ENCODE peak calls at places on chromosome 17, in four cellular contexts. Q is effector memory CD4-positive, alpha-beta T cell; V is CD8-positive, alpha-beta memory T cell; L is right atrium auricular region. R is an unnamed sample. For H3K4me1 and H3K36me3, the result is how much of the 10 kb centered on the place peaks cover.

GRCh38 chr17:33520404-33521032 is 227.4 kb upstream of the ASIC2 start:
- DNase-seq in V (no peak), L (no peak), Q (no peak), R (no peak)

GRCh38 chr17:30720013-30720471 is 104.5 kb downstream of the CRLF3 start:
- DNase-seq in L (peak), Q (no peak), V (no peak), R (peak)

GRCh38 chr17:78793415-78793814 is 11.3 kb upstream of the CYTH1 start:
- DNase-seq in L (no peak), V (no peak), Q (no peak), R (peak)

GRCh38 chr17:13541032-13541480 is 60.7 kb downstream of the HS3ST3A1 start:
- DNase-seq in V (no peak), L (no peak), Q (no peak), R (no peak)

GRCh38 chr17:12730931-12731521 is 58.3 kb upstream of the ARHGAP44 start:
- DNase-seq in V (no peak), L (peak), Q (no peak), R (peak)

GRCh38 chr17:32627233-32628008 is 140.6 kb downstream of the CDK5R1 start:
- DNase-seq in L (no peak), Q (no peak), V (no peak), R (no peak)

GRCh38 chr17:42296012-42296411 is 7.7 kb downstream of the STAT5A start:
- DNase-seq in V (no peak), L (no peak), Q (no peak), R (no peak)

GRCh38 chr17:36722121-36722902 is 120.9 kb downstream of the MRM1 start:
- DNase-seq in V (peak), Q (peak), L (no peak), R (peak)

GRCh38 chr17:16929757-16930520 is 42.0 kb downstream of the TNFRSF13B start:
- DNase-seq in L (no peak), V (no peak), Q (no peak), R (no peak)

GRCh38 chr17:2852211-2852610 is 56.0 kb downstream of the RAP1GAP2 start:
- DNase-seq in Q (no peak), L (no peak), V (no peak), R (no peak)

GRCh38 chr17:77738666-77739531 is 219.6 kb upstream of the TNRC6C start:
- DNase-seq in L (peak), V (no peak), Q (no peak), R (no peak)

GRCh38 chr17:10516638-10517037 is 1.7 kb downstream of the MYH1 start:
- DNase-seq in Q (no peak), V (no peak), L (no peak), R (no peak)
- H3K4me1 ChIP-seq in Q (under half), V (under half), L (under half), R (under half)

GRCh38 chr17:249236-249993 is 68.0 kb upstream of the DOC2B start:
- DNase-seq in V (no peak), Q (no peak), L (no peak), R (peak)

GRCh38 chr17:253091-253846 is 71.8 kb upstream of the DOC2B start:
- DNase-seq in Q (no peak), V (no peak), L (no peak), R (peak)

GRCh38 chr17:250487-251300 is 69.2 kb upstream of the DOC2B start:
- DNase-seq in Q (no peak), V (no peak), L (no peak), R (no peak)

GRCh38 chr17:251531-251930 is 70.1 kb upstream of the DOC2B start:
- DNase-seq in V (no peak), Q (no peak), L (no peak), R (peak)

DNA sequence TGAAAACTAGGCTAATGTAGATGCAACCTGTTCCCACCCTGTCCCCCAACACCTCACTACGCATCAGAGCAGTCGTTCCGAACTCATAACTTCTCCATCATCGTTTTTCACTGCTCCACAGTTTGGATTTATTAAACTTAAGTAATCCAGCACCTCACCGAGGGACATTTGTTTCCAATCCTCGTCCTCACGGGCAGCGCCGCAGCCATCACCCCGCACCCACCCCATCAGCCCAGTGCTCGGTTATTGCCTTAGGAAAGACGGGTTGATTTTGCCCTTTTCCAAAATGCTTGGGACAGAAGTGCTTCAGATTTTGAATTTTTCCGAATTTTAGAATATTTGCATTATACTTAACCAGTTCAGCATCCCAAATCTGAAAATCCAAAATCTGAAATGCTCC is 71.0 kb upstream of the DOC2B start:
- DNase-seq in Q (no peak), V (no peak), L (no peak), R (no peak)
- H3K4me3 ChIP-seq in Q (no peak), V (no peak), L (no peak), R (no peak)

GRCh38 chr17:1539811-1540210 is 22.8 kb downstream of the PITPNA start:
- DNase-seq in L (no peak), V (no peak), Q (no peak), R (no peak)

GRCh38 chr17:1541367-1541904 is 21.2 kb downstream of the PITPNA start:
- DNase-seq in Q (no peak), L (no peak), V (no peak), R (no peak)

GRCh38 chr17:1532836-1533602 is 16.6 kb upstream of the INPP5K start:
- DNase-seq in Q (peak), L (no peak), V (peak), R (no peak)

GRCh38 chr17:1533649-1534325 is 17.4 kb upstream of the INPP5K start:
- DNase-seq in Q (no peak), V (no peak), L (no peak), R (no peak)

DNA sequence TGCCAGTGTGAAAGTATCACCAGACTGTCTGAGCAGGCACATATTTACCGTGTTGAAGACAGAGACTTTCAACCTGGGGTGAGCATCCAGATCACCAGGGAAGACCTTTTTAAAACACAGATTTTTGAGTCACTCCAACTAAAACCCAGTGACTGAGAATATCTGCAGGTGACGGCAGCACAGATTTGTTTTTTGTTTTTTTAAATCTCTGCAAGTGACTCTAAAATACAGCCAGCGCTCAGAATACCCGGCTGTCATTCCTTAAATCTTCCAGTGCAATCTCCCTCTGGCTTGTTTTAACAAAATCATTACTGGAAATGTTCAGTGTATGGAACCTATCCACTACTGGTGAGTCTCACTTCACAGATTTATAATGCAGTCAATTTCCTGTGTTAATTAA is 19.3 kb upstream of the INPP5K start:
- DNase-seq in V (no peak), L (no peak), Q (no peak), R (no peak)
- H3K36me3 ChIP-seq in V (under half), L (half or more), Q (under half), R (under half)

GRCh38 chr17:45296833-45297124 is 20.0 kb downstream of the MAP3K14 start:
- DNase-seq in L (no peak), V (no peak), Q (no peak), R (no peak)
- H3K4me1 ChIP-seq in L (under half), V (under half), Q (under half), R (under half)

GRCh38 chr17:43416998-43417891 is 18.5 kb downstream of the ARL4D start:
- DNase-seq in Q (no peak), L (peak), V (no peak), R (peak)
- H3K4me3 ChIP-seq in Q (no peak), L (no peak), V (no peak), R (no peak)

GRCh38 chr17:5537251-5537650 is 47.1 kb downstream of the NLRP1 start:
- DNase-seq in L (no peak), V (no peak), Q (no peak), R (no peak)
- H3K36me3 ChIP-seq in L (under half), V (under half), Q (half or more), R (under half)

DNA sequence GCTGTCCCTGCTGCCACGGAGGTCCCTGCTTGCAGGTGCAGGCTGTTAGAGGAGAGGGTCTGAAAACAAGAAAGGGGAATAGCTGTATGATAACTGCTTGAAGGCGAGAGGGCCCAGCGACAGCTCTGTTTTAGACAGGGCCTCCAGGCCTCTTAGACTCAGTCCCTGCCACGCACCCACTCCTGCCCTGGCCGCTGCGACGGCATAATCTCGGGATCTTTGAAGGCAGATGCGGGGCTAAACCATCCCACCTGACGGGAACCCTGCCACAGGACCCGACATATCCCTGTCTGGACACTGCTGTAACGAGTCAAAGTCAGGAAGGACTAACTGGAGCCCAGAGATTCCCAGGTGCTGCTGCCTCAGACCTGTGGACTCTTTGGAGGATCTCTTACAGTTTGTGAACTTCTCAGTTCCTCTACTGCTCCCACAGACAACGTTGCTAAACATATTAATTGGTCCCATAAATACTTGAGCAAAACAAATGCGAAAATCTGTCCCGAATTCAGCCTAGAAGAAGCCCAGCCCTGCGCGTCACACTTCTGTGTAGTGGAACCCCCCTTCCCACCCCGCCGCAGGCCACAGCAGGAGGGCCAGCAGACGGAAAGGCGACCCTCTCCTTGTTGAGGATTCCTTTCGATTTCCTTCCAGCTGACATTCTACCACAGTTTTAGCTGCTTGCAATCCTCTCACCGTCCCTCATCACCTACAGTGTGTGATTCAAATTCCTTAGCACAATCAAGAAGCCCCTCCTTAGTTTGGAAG is 998 bp upstream of the TMEM11 start:
- DNase-seq in V (no peak), Q (no peak), L (no peak), R (no peak)
- H3K4me1 ChIP-seq in V (under half), Q (under half), L (under half), R (under half)

DNA sequence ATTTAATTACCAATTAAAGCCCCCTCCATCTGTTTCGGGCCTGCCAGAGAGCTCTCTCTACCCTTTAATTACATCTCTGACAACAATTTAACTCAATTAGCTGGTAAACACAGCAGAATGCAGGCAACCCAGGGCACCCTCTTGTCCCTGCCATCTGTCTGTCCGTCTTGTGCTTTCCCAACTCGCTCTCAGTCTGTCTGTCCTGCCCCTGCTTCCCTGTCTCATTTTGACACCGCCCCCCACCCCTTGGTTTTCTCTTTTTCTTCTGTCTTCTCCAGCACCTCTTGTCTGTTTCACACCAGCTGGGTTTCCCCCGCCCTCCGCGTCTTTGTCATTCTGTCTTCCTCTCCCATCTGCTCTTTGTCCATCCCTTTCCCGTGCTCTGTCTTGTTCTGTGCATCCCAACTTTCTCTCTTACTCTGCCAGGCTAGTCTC is 32.8 kb downstream of the CDK5RAP3 start:
- DNase-seq in L (no peak), Q (no peak), V (no peak), R (no peak)
- H3K4me3 ChIP-seq in L (no peak), Q (no peak), V (no peak), R (no peak)

GRCh38 chr17:50373705-50374104 is 676 bp downstream of the EME1 start:
- DNase-seq in L (no peak), V (no peak), Q (no peak), R (no peak)

GRCh38 chr17:50372708-50373556 is at the start of the genes EME1 and MRPL27:
- DNase-seq in Q (peak), L (peak), V (peak), R (peak)

GRCh38 chr17:50370052-50370451 is 2.9 kb downstream of the MRPL27 start:
- DNase-seq in Q (no peak), L (no peak), V (no peak), R (no peak)

GRCh38 chr17:50372222-50372621 is 762 bp downstream of the MRPL27 start:
- DNase-seq in L (no peak), V (no peak), Q (no peak), R (no peak)

GRCh38 chr17:50371526-50371925 is 1.5 kb downstream of the MRPL27 start:
- DNase-seq in V (no peak), L (no peak), Q (no peak), R (no peak)
- H3K36me3 ChIP-seq in V (under half), L (under half), Q (under half), R (under half)

DNA sequence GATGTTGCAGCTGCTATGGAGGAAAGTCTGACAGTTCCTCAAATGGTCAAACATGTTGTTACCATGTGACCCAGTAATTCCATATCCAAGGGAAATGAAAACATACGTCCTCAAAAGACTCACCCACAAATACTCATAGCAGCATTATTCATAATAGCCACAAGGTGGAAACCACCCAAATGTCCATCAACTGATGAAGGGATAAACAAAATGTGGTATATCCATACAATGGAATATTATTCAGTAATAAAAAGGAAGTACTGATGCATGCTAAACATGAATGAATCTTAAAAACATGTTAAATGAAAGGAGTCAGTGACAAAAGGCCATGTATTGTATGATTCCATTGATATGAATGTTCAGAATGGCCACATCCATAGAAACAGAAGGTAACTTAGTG is 140.3 kb downstream of the PITPNC1 start:
- DNase-seq in V (no peak), Q (no peak), L (no peak), R (no peak)
- H3K4me1 ChIP-seq in V (under half), Q (under half), L (under half), R (under half)

R was measured in aorta.